ENCODE peak calls at places on chromosomes 5 and 9, in eight cellular contexts. L is uterus; W is ELR; V is RWPE1; D is type B pancreatic cell; U is M059J; S is left cardiac atrium; Z is CD4-positive, alpha-beta T cell. O is an unnamed sample.

GRCh38 chr5:173640166-173640804 is 23.8 kb upstream of the BOD1 start:
- DNase-seq in L (no peak), W (peak; percentile 22), V (no peak), D (no peak), U (no peak), S (no peak), Z (no peak), O (no peak)

GRCh38 chr9:94780516-94780950 is 54.0 kb downstream of the AOPEP start:
- DNase-seq in L (no peak), W (no peak), V (no peak), D (no peak), U (peak; percentile 70), S (peak; percentile 60), Z (no peak), O (no peak)

GRCh38 chr5:77168187-77168883 is 42.1 kb upstream of the PDE8B start:
- DNase-seq in L (peak; percentile 68), W (peak; percentile 54), V (no peak), D (no peak), U (peak; percentile 68), S (peak; percentile 78), Z (no peak), O (peak; percentile 56)

GRCh38 chr5:164153469-164154172 is 648.2 kb downstream of the MAT2B start:
- DNase-seq in L (no peak), W (no peak), V (no peak), D (no peak), U (no peak), S (no peak), Z (no peak), O (peak; percentile 8)

GRCh38 chr5:72427488-72428437 is 79.4 kb downstream of the ZNF366 start:
- DNase-seq in L (no peak), W (no peak), V (peak; percentile 22), D (no peak), U (peak; percentile 57), S (peak; percentile 43), Z (no peak), O (peak; percentile 68)

GRCh38 chr9:8268881-8269280 is 469.3 kb upstream of the DMAC1 start:
- DNase-seq in L (no peak), W (no peak), V (no peak), D (no peak), U (no peak), S (no peak), Z (no peak), O (no peak)

GRCh38 chr5:14491015-14491414 is 90.6 kb upstream of the OTULINL start:
- DNase-seq in L (no peak), W (no peak), V (no peak), D (no peak), U (no peak), S (no peak), Z (no peak), O (no peak)

GRCh38 chr5:1298067-1298551 is 3.2 kb upstream of the TERT start:
- DNase-seq in L (no peak), W (no peak), V (no peak), D (no peak), U (no peak), S (no peak), Z (no peak), O (no peak)

GRCh38 chr9:74726581-74726980 is 161.1 kb downstream of the TRPM6 start:
- DNase-seq in L (no peak), W (no peak), V (no peak), D (no peak), U (no peak), S (no peak), Z (no peak), O (no peak)

GRCh38 chr5:35919191-35919590 is 19.2 kb downstream of the CAPSL start:
- DNase-seq in L (no peak), W (peak; percentile 94), V (peak; percentile 69), D (no peak), U (peak; percentile 89), S (no peak), Z (no peak), O (peak; percentile 81)

GRCh38 chr9:5441043-5441442 is 3.3 kb upstream of the PLGRKT start:
- DNase-seq in L (no peak), W (peak; percentile 88), V (no peak), D (no peak), U (peak; percentile 77), S (no peak), Z (no peak), O (peak; percentile 45)

GRCh38 chr9:121992571-121993212 is 100.4 kb downstream of the TTLL11 start:
- DNase-seq in L (peak; percentile 82), W (peak; percentile 85), V (peak; percentile 89), D (no peak), U (peak; percentile 78), S (peak; percentile 69), Z (peak; percentile 9), O (peak; percentile 85)

GRCh38 chr5:118126159-118126558 is 862.2 kb downstream of the DTWD2 start:
- DNase-seq in L (no peak), W (no peak), V (no peak), D (no peak), U (no peak), S (no peak), Z (no peak), O (peak; percentile 20)

GRCh38 chr9:134348404-134349155 is 22.3 kb downstream of the RXRA start:
- DNase-seq in L (no peak), W (no peak), V (no peak), D (no peak), U (no peak), S (no peak), Z (no peak), O (no peak)

GRCh38 chr5:77874691-77875090 is 98.6 kb upstream of the TBCA start:
- DNase-seq in L (no peak), W (no peak), V (no peak), D (no peak), U (no peak), S (no peak), Z (no peak), O (no peak)

GRCh38 chr5:125137535-125137934 is 391.1 kb upstream of the ZNF608 start:
- DNase-seq in L (no peak), W (no peak), V (no peak), D (no peak), U (peak; percentile 68), S (no peak), Z (no peak), O (no peak)